ENCODE peak calls at places on chromosomes 3 and 15, in four cellular contexts. Y is RPMI8226, R is posterior vena cava, L is SHP77 treated with DMSO at 0.1 percent for 48 hours. W is an unnamed sample.

GRCh38 chr15:63402498-63403253 is 21.0 kb upstream of the CA12 start:
- DNase-seq in Y (peak; percentile 53), R (no peak), L (no peak), W (no peak)

GRCh38 chr3:41705893-41706292 is 256.0 kb downstream of the ULK4 start:
- DNase-seq in Y (no peak), R (no peak), L (no peak), W (no peak)

GRCh38 chr3:100467133-100467532 is 25.3 kb upstream of the TMEM45A start:
- DNase-seq in Y (no peak), R (no peak), L (no peak), W (no peak)

GRCh38 chr3:134757549-134758069 is 37.5 kb upstream of the EPHB1 start:
- DNase-seq in Y (no peak), R (no peak), L (no peak), W (no peak)

GRCh38 chr3:89955141-89955540 is 847.7 kb downstream of the EPHA3 start:
- DNase-seq in Y (no peak), R (no peak), L (peak; percentile 33), W (no peak)

GRCh38 chr3:151926956-151927355 is 53.5 kb downstream of the SUCNR1 start:
- DNase-seq in Y (no peak), R (no peak), L (no peak), W (no peak)

GRCh38 chr3:49813497-49814174 is at the start of gene UBA7:
- DNase-seq in Y (peak; percentile 36), R (no peak), L (no peak), W (no peak)

GRCh38 chr3:57753016-57753415 is 3.1 kb upstream of the SLMAP start:
- DNase-seq in Y (no peak), R (no peak), L (no peak), W (no peak)

GRCh38 chr3:45665101-45665572 is 24.1 kb upstream of the SACM1L start:
- DNase-seq in Y (peak; percentile 72), R (no peak), L (no peak), W (no peak)

GRCh38 chr3:16350041-16350952 is 85.3 kb downstream of the OXNAD1 start:
- DNase-seq in Y (no peak), R (no peak), L (no peak), W (no peak)

GRCh38 chr15:66679657-66680108 is 22.4 kb upstream of the SMAD6 start:
- DNase-seq in Y (no peak), R (no peak), L (no peak), W (no peak)

GRCh38 chr3:30934208-30934550 is 39.7 kb upstream of the GADL1 start:
- DNase-seq in Y (peak; percentile 41), R (no peak), L (peak; percentile 14), W (no peak)

GRCh38 chr15:71471347-71471746 is 339.0 kb upstream of the NR2E3 start:
- DNase-seq in Y (no peak), R (no peak), L (no peak), W (no peak)

GRCh38 chr3:58998476-58999117 is 51.2 kb downstream of the CFAP20DC start:
- DNase-seq in Y (no peak), R (no peak), L (no peak), W (no peak)

GRCh38 chr3:13528217-13528801 is 20.6 kb upstream of the FBLN2 start:
- DNase-seq in Y (peak; percentile 52), R (peak; percentile 75), L (no peak), W (peak; percentile 61)

GRCh38 chr15:88623061-88623460 is 1.9 kb downstream of the AEN start:
- DNase-seq in Y (no peak), R (peak; percentile 49), L (no peak), W (no peak)

GRCh38 chr3:13174011-13174802 is 101.0 kb upstream of the IQSEC1 start:
- DNase-seq in Y (no peak), R (peak; percentile 70), L (no peak), W (no peak)

GRCh38 chr3:42159706-42160472 is 68.7 kb downstream of the TRAK1 start:
- DNase-seq in Y (no peak), R (no peak), L (no peak), W (no peak)

GRCh38 chr3:71389191-71389590 is 194.3 kb downstream of the FOXP1 start:
- DNase-seq in Y (no peak), R (no peak), L (no peak), W (no peak)

W was measured in chondrocyte.